ENCODE peak calls at places on chromosome 1, in eight cellular contexts. One of them, this sample, is unnamed.
A peak's percentile ranks its signal among the peaks of the same experiment; 100 is the strongest.

GRCh38 chr1:16175610-16176553 is 20.0 kb upstream of the EPHA2 start:
- DNase-seq in non-pigmented ciliary epithelial cell: no peak
- DNase-seq in GM12878: no peak
- DNase-seq in activated CD4-positive, CD25-positive, alpha-beta regulatory T cell treated with anti-CD3 and anti-CD28 coated beads, Interleukin-2, amount 50 U/mL, for 72 hours: no peak
- DNase-seq in NAMALWA: no peak
- DNase-seq in substantia nigra: peak; percentile 18
- DNase-seq in HuH-7: no peak
- DNase-seq in ACHN: peak; percentile 80
- DNase-seq in this sample: peak; percentile 95

GRCh38 chr1:55215194-55216021 is at the start of gene USP24:
- DNase-seq in ACHN: peak; percentile 75
- DNase-seq in non-pigmented ciliary epithelial cell: no peak
- DNase-seq in GM12878: no peak
- DNase-seq in substantia nigra: peak; percentile 53
- DNase-seq in activated CD4-positive, CD25-positive, alpha-beta regulatory T cell treated with anti-CD3 and anti-CD28 coated beads, Interleukin-2, amount 50 U/mL, for 72 hours: peak; percentile 81
- DNase-seq in HuH-7: peak; percentile 82
- DNase-seq in NAMALWA: peak; percentile 83
- DNase-seq in this sample: peak; percentile 72

GRCh38 chr1:92481598-92482403 is 4.9 kb downstream of the GFI1 start:
- DNase-seq in substantia nigra: no peak
- DNase-seq in ACHN: no peak
- DNase-seq in activated CD4-positive, CD25-positive, alpha-beta regulatory T cell treated with anti-CD3 and anti-CD28 coated beads, Interleukin-2, amount 50 U/mL, for 72 hours: no peak
- DNase-seq in NAMALWA: no peak
- DNase-seq in HuH-7: no peak
- DNase-seq in non-pigmented ciliary epithelial cell: no peak
- DNase-seq in GM12878: no peak
- DNase-seq in this sample: peak; percentile 20

GRCh38 chr1:91015794-91016550 is 5.9 kb downstream of the ZNF644 start:
- DNase-seq in ACHN: peak; percentile 5
- DNase-seq in activated CD4-positive, CD25-positive, alpha-beta regulatory T cell treated with anti-CD3 and anti-CD28 coated beads, Interleukin-2, amount 50 U/mL, for 72 hours: no peak
- DNase-seq in NAMALWA: no peak
- DNase-seq in GM12878: no peak
- DNase-seq in substantia nigra: no peak
- DNase-seq in HuH-7: no peak
- DNase-seq in non-pigmented ciliary epithelial cell: no peak
- DNase-seq in this sample: peak; percentile 37

GRCh38 chr1:206002833-206003532 is at the start of gene RAB7B:
- DNase-seq in activated CD4-positive, CD25-positive, alpha-beta regulatory T cell treated with anti-CD3 and anti-CD28 coated beads, Interleukin-2, amount 50 U/mL, for 72 hours: no peak
- DNase-seq in ACHN: peak; percentile 32
- DNase-seq in GM12878: no peak
- DNase-seq in substantia nigra: no peak
- DNase-seq in HuH-7: peak; percentile 42
- DNase-seq in non-pigmented ciliary epithelial cell: no peak
- DNase-seq in NAMALWA: no peak
- DNase-seq in this sample: peak; percentile 62

GRCh38 chr1:228415853-228416216 is 826 bp downstream of the TRIM17 start:
- DNase-seq in non-pigmented ciliary epithelial cell: no peak
- DNase-seq in GM12878: no peak
- DNase-seq in ACHN: no peak
- DNase-seq in HuH-7: peak; percentile 43
- DNase-seq in activated CD4-positive, CD25-positive, alpha-beta regulatory T cell treated with anti-CD3 and anti-CD28 coated beads, Interleukin-2, amount 50 U/mL, for 72 hours: no peak
- DNase-seq in NAMALWA: no peak
- DNase-seq in substantia nigra: no peak
- DNase-seq in this sample: no peak

GRCh38 chr1:180953791-180954721 is 41.4 kb downstream of the KIAA1614 start:
- DNase-seq in activated CD4-positive, CD25-positive, alpha-beta regulatory T cell treated with anti-CD3 and anti-CD28 coated beads, Interleukin-2, amount 50 U/mL, for 72 hours: peak; percentile 67
- DNase-seq in GM12878: peak; percentile 9
- DNase-seq in NAMALWA: no peak
- DNase-seq in substantia nigra: no peak
- DNase-seq in HuH-7: peak; percentile 73
- DNase-seq in ACHN: peak; percentile 75
- DNase-seq in non-pigmented ciliary epithelial cell: peak; percentile 2
- DNase-seq in this sample: peak; percentile 27

GRCh38 chr1:89203166-89203565 is 4.4 kb upstream of the GBP4 start:
- DNase-seq in NAMALWA: no peak
- DNase-seq in non-pigmented ciliary epithelial cell: peak; percentile 31
- DNase-seq in activated CD4-positive, CD25-positive, alpha-beta regulatory T cell treated with anti-CD3 and anti-CD28 coated beads, Interleukin-2, amount 50 U/mL, for 72 hours: no peak
- DNase-seq in ACHN: no peak
- DNase-seq in HuH-7: no peak
- DNase-seq in GM12878: no peak
- DNase-seq in substantia nigra: no peak
- DNase-seq in this sample: peak; percentile 79

GRCh38 chr1:218516526-218516925 is 171.4 kb downstream of the TGFB2 start:
- DNase-seq in GM12878: no peak
- DNase-seq in NAMALWA: no peak
- DNase-seq in ACHN: no peak
- DNase-seq in activated CD4-positive, CD25-positive, alpha-beta regulatory T cell treated with anti-CD3 and anti-CD28 coated beads, Interleukin-2, amount 50 U/mL, for 72 hours: no peak
- DNase-seq in substantia nigra: no peak
- DNase-seq in HuH-7: no peak
- DNase-seq in non-pigmented ciliary epithelial cell: no peak
- DNase-seq in this sample: no peak

GRCh38 chr1:10941891-10942541 is 70.4 kb upstream of the TARDBP start:
- DNase-seq in substantia nigra: no peak
- DNase-seq in GM12878: no peak
- DNase-seq in NAMALWA: peak; percentile 73
- DNase-seq in ACHN: peak; percentile 41
- DNase-seq in non-pigmented ciliary epithelial cell: no peak
- DNase-seq in activated CD4-positive, CD25-positive, alpha-beta regulatory T cell treated with anti-CD3 and anti-CD28 coated beads, Interleukin-2, amount 50 U/mL, for 72 hours: peak; percentile 78
- DNase-seq in HuH-7: peak; percentile 90
- DNase-seq in this sample: peak; percentile 29

GRCh38 chr1:207672525-207673130 is 27.7 kb downstream of the CR1L start:
- DNase-seq in GM12878: no peak
- DNase-seq in substantia nigra: no peak
- DNase-seq in ACHN: no peak
- DNase-seq in HuH-7: peak; percentile 74
- DNase-seq in NAMALWA: peak; percentile 67
- DNase-seq in activated CD4-positive, CD25-positive, alpha-beta regulatory T cell treated with anti-CD3 and anti-CD28 coated beads, Interleukin-2, amount 50 U/mL, for 72 hours: no peak
- DNase-seq in non-pigmented ciliary epithelial cell: peak; percentile 10
- DNase-seq in this sample: peak; percentile 78

GRCh38 chr1:22323141-22323845 is 128.4 kb upstream of the ZBTB40 start:
- DNase-seq in ACHN: no peak
- DNase-seq in substantia nigra: no peak
- DNase-seq in NAMALWA: no peak
- DNase-seq in GM12878: no peak
- DNase-seq in HuH-7: no peak
- DNase-seq in non-pigmented ciliary epithelial cell: no peak
- DNase-seq in activated CD4-positive, CD25-positive, alpha-beta regulatory T cell treated with anti-CD3 and anti-CD28 coated beads, Interleukin-2, amount 50 U/mL, for 72 hours: no peak
- DNase-seq in this sample: no peak

GRCh38 chr1:91611498-91611917 is 110.9 kb downstream of the CDC7 start:
- DNase-seq in ACHN: no peak
- DNase-seq in non-pigmented ciliary epithelial cell: no peak
- DNase-seq in activated CD4-positive, CD25-positive, alpha-beta regulatory T cell treated with anti-CD3 and anti-CD28 coated beads, Interleukin-2, amount 50 U/mL, for 72 hours: no peak
- DNase-seq in HuH-7: no peak
- DNase-seq in NAMALWA: no peak
- DNase-seq in substantia nigra: no peak
- DNase-seq in GM12878: no peak
- DNase-seq in this sample: no peak

GRCh38 chr1:88595355-88595754 is 88.7 kb upstream of the PKN2 start:
- DNase-seq in substantia nigra: no peak
- DNase-seq in ACHN: peak; percentile 12
- DNase-seq in HuH-7: no peak
- DNase-seq in GM12878: peak; percentile 12
- DNase-seq in activated CD4-positive, CD25-positive, alpha-beta regulatory T cell treated with anti-CD3 and anti-CD28 coated beads, Interleukin-2, amount 50 U/mL, for 72 hours: no peak
- DNase-seq in non-pigmented ciliary epithelial cell: no peak
- DNase-seq in NAMALWA: peak; percentile 73
- DNase-seq in this sample: peak; percentile 68

GRCh38 chr1:8394456-8395321 is 76.8 kb downstream of the SLC45A1 start:
- DNase-seq in ACHN: no peak
- DNase-seq in non-pigmented ciliary epithelial cell: peak; percentile 70
- DNase-seq in activated CD4-positive, CD25-positive, alpha-beta regulatory T cell treated with anti-CD3 and anti-CD28 coated beads, Interleukin-2, amount 50 U/mL, for 72 hours: peak; percentile 39
- DNase-seq in NAMALWA: no peak
- DNase-seq in GM12878: no peak
- DNase-seq in HuH-7: no peak
- DNase-seq in substantia nigra: no peak
- DNase-seq in this sample: peak; percentile 97

This sample was measured in M059J.